ENCODE peak calls at places on chromosomes 7 and 10, in five cellular contexts. M, X, K, I and H are unnamed samples.

GRCh38 chr10:5040781-5041470 is 37.3 kb upstream of the AKR1C2 start:
- DNase-seq in M (no peak), X (no peak), K (no peak), I (no peak), H (no peak)

GRCh38 chr7:39686261-39686924 is 63.0 kb downstream of the RALA start:
- DNase-seq in M (no peak), X (no peak), K (no peak), I (no peak), H (no peak)

GRCh38 chr7:24865994-24866615 is 108.8 kb upstream of the GSDME start:
- DNase-seq in M (no peak), X (no peak), K (no peak), I (no peak), H (no peak)

GRCh38 chr7:17392846-17393245 is 94.4 kb downstream of the AHR start:
- DNase-seq in M (no peak), X (peak; percentile 96), K (no peak), I (peak; percentile 10), H (no peak)

GRCh38 chr10:74431816-74432215 is 280.8 kb downstream of the ADK start:
- DNase-seq in M (no peak), X (no peak), K (no peak), I (no peak), H (no peak)

GRCh38 chr7:40799-41750 is 151.3 kb upstream of the FAM20C start:
- DNase-seq in M (peak; percentile 49), X (no peak), K (no peak), I (no peak), H (peak; percentile 26)

GRCh38 chr10:102287991-102288390 is 42.7 kb downstream of the GBF1 start:
- DNase-seq in M (no peak), X (no peak), K (no peak), I (no peak), H (no peak)

GRCh38 chr10:19702215-19702614 is 114.0 kb upstream of the PLXDC2 start:
- DNase-seq in M (no peak), X (peak; percentile 85), K (no peak), I (peak; percentile 71), H (no peak)

GRCh38 chr7:151632750-151633515 is 113.2 kb upstream of the RHEB start:
- DNase-seq in M (peak; percentile 81), X (peak; percentile 35), K (peak; percentile 56), I (peak; percentile 44), H (no peak)

GRCh38 chr7:28102778-28103177 is 77.8 kb downstream of the JAZF1 start:
- DNase-seq in M (no peak), X (peak; percentile 95), K (no peak), I (peak; percentile 81), H (no peak)

GRCh38 chr7:2029936-2030335 is 202.8 kb downstream of the MAD1L1 start:
- DNase-seq in M (peak; percentile 28), X (no peak), K (peak; percentile 7), I (no peak), H (peak; percentile 16)

GRCh38 chr7:128705891-128706333 is 33.2 kb upstream of the CALU start:
- DNase-seq in M (no peak), X (no peak), K (no peak), I (peak; percentile 5), H (no peak)

GRCh38 chr7:134778941-134779740 is at the start of gene CALD1:
- DNase-seq in M (peak; percentile 49), X (peak; percentile 94), K (peak; percentile 84), I (peak; percentile 94), H (peak; percentile 75)

GRCh38 chr7:67566101-67566500 is 569.5 kb downstream of the TYW1 start:
- DNase-seq in M (no peak), X (no peak), K (no peak), I (no peak), H (no peak)

GRCh38 chr7:140551334-140552239 is 72.3 kb upstream of the MKRN1 start:
- DNase-seq in M (no peak), X (peak; percentile 34), K (no peak), I (no peak), H (no peak)

GRCh38 chr10:113069595-113069994 is 119.5 kb downstream of the TCF7L2 start:
- DNase-seq in M (no peak), X (no peak), K (no peak), I (peak; percentile 49), H (no peak)

GRCh38 chr10:122290833-122291532 is 19.9 kb downstream of the BTBD16 start:
- DNase-seq in M (no peak), X (no peak), K (no peak), I (no peak), H (no peak)

GRCh38 chr7:4861673-4862072 is at the start of gene PAPOLB:
- DNase-seq in M (no peak), X (no peak), K (peak; percentile 61), I (no peak), H (no peak)

GRCh38 chr7:46315891-46316290 is 394.8 kb upstream of the IGFBP3 start:
- DNase-seq in M (no peak), X (peak; percentile 27), K (no peak), I (peak; percentile 41), H (no peak)

GRCh38 chr7:12281026-12281425 is 69.9 kb downstream of the TMEM106B start:
- DNase-seq in M (no peak), X (peak; percentile 48), K (no peak), I (peak; percentile 22), H (no peak)

GRCh38 chr10:45379891-45380540 is 6.0 kb downstream of the ALOX5 start:
- DNase-seq in M (peak; percentile 83), X (no peak), K (no peak), I (no peak), H (no peak)

GRCh38 chr7:138468244-138469123 is 8.4 kb downstream of the TRIM24 start:
- DNase-seq in M (no peak), X (peak; percentile 49), K (no peak), I (no peak), H (no peak)

DNA sequence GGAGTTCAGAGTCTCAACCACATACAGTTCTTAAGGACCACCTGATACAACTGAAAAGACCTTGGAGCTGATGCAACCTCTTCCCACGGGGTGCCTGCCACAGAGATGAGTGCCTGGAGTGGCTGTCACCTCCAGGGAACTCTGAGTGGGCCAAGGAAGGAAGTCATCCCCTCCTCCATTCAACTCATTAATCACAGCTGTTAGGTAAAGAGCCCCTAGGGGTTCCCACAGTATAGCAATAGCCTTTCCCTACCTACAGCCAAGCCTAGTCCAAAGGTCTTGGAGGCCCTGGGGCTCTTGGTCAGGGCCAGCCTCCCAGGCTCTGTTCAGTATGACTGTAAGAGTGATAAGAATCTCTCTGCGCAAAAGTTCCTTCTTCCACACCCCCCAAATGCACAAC is 70.4 kb upstream of the NFE2L3 start:
- DNase-seq in M (no peak), X (no peak), K (no peak), I (no peak), H (no peak)
- TF ChIP-seq CTCF in M (no peak), X (no peak), K (no peak), I (no peak), H (no peak)

GRCh38 chr7:115085421-115085820 is 163.5 kb downstream of the MDFIC start:
- DNase-seq in M (no peak), X (no peak), K (no peak), I (no peak), H (no peak)

GRCh38 chr7:115087437-115087836 is 165.5 kb downstream of the MDFIC start:
- DNase-seq in M (no peak), X (peak; percentile 92), K (no peak), I (peak; percentile 53), H (no peak)

GRCh38 chr7:115088938-115089337 is 167.0 kb downstream of the MDFIC start:
- DNase-seq in M (no peak), X (no peak), K (no peak), I (no peak), H (no peak)

GRCh38 chr7:115083935-115084334 is 162.0 kb downstream of the MDFIC start:
- DNase-seq in M (no peak), X (no peak), K (no peak), I (no peak), H (no peak)

DNA sequence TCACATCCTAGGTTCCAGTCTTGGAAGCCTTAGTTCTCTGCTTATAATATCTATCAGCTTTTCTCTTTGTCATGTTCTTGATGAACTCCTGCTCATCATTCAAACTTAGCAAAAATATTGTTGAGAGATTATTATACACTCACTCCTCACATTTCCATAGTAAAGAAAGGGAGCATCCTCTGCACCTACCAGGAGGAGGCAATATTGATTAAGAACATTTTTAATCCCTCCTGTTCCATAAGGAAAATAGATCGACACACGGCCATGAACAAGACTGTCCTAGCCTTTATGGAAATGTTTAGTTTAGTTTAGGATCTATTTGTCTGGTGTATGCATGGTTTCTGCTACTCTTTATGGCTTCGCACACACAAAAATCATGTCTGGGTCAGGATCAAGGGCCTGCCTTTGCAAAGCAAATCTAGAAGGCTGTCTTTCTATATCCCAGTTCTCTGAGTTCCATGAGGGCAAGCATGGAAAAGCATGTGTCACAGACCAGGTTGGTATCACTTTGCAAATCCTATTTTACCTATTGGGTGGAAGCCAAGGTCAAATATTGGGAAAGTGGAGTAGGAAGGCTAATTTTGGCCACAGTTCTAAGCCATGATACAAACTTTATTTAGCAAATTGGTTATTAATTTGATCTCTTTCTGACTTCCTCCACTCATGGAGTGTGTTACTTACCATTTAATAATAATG is 164.4 kb downstream of the MDFIC start:
- DNase-seq in M (no peak), X (no peak), K (no peak), I (no peak), H (no peak)
- TF ChIP-seq CTCF in M (no peak), X (no peak), K (no peak), I (no peak), H (no peak)

GRCh38 chr7:32126843-32127242 is 56.6 kb upstream of the PDE1C start:
- DNase-seq in M (no peak), X (no peak), K (no peak), I (no peak), H (no peak)
- TF ChIP-seq CTCF in M (no peak), X (no peak), K (no peak), I (no peak), H (no peak)

GRCh38 chr10:123417414-123417813 is 248.7 kb upstream of the GPR26 start:
- DNase-seq in M (no peak), X (no peak), K (no peak), I (no peak), H (no peak)

GRCh38 chr10:123408660-123409059 is 254.5 kb downstream of the BUB3 start:
- DNase-seq in M (no peak), X (no peak), K (no peak), I (no peak), H (no peak)

DNA sequence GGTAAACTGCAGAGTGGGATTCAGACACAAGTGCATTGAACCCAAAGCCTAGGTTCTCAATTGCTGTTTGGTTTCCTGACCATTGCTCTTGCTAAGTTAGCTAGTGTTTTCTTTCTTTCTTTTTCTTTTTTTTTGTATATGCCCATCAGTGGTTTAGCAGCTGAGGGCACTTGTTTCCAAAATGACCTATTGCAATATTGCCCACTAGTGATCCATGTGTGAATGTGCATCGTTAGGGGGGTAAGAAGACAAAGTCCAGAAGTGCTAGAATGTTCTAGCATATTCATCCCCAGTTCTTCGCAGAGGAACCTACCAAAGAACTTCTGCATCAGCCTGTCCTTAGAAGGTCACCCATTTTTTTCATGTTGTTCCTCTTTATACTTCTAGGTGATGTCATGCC is 252.8 kb upstream of the GPR26 start:
- DNase-seq in M (no peak), X (no peak), K (no peak), I (no peak), H (no peak)
- TF ChIP-seq CTCF in M (no peak), X (no peak), K (no peak), I (no peak), H (no peak)